ENCODE peak calls at places on chromosomes 2 and 18, in eight cellular contexts. D, V, Q, F, Z, U, E and B are unnamed samples.

GRCh38 chr2:167471332-167471731 is 583.1 kb downstream of the XIRP2 start:
- DNase-seq in D (no peak), V (no peak), Q (no peak), F (no peak), Z (no peak), U (no peak), E (no peak), B (no peak)

GRCh38 chr2:85712261-85712660 is 18.1 kb downstream of the GNLY start:
- DNase-seq in D (no peak), V (no peak), Q (no peak), F (no peak), Z (peak; percentile 38), U (peak; percentile 57), E (no peak), B (no peak)

GRCh38 chr2:200471324-200471848 is 38.5 kb downstream of the KCTD18 start:
- DNase-seq in D (no peak), V (no peak), Q (no peak), F (peak; percentile 28), Z (no peak), U (no peak), E (peak; percentile 44), B (peak; percentile 18)

GRCh38 chr2:105510761-105511669 is 112.2 kb upstream of the FHL2 start:
- DNase-seq in D (no peak), V (no peak), Q (no peak), F (no peak), Z (no peak), U (no peak), E (no peak), B (peak; percentile 67)

GRCh38 chr2:217858519-217859466 is 144.0 kb downstream of the TNS1 start:
- DNase-seq in D (peak; percentile 51), V (peak; percentile 63), Q (peak; percentile 80), F (peak; percentile 46), Z (peak; percentile 88), U (peak; percentile 79), E (peak; percentile 89), B (no peak)

GRCh38 chr18:3183103-3183717 is 36.6 kb downstream of the MYOM1 start:
- DNase-seq in D (no peak), V (no peak), Q (no peak), F (no peak), Z (no peak), U (peak; percentile 22), E (no peak), B (no peak)

GRCh38 chr2:28348921-28349320 is 43.7 kb upstream of the FOSL2 start:
- DNase-seq in D (no peak), V (no peak), Q (no peak), F (no peak), Z (no peak), U (no peak), E (no peak), B (no peak)

GRCh38 chr2:71151620-71152019 is 21.2 kb downstream of the MPHOSPH10 start:
- DNase-seq in D (no peak), V (no peak), Q (no peak), F (no peak), Z (no peak), U (no peak), E (no peak), B (no peak)

GRCh38 chr2:15786901-15787300 is 153.4 kb upstream of the MYCN start:
- DNase-seq in D (no peak), V (no peak), Q (no peak), F (no peak), Z (no peak), U (no peak), E (no peak), B (no peak)

GRCh38 chr18:76573325-76574025 is 78.4 kb upstream of the ZNF516 start:
- DNase-seq in D (no peak), V (no peak), Q (peak; percentile 40), F (no peak), Z (no peak), U (no peak), E (no peak), B (peak; percentile 97)

GRCh38 chr2:100606332-100606731 is 43.5 kb downstream of the PDCL3 start:
- DNase-seq in D (no peak), V (no peak), Q (no peak), F (no peak), Z (no peak), U (no peak), E (no peak), B (no peak)

GRCh38 chr2:109202486-109202885 is 73.5 kb downstream of the SH3RF3 start:
- DNase-seq in D (no peak), V (no peak), Q (no peak), F (no peak), Z (no peak), U (no peak), E (no peak), B (no peak)

GRCh38 chr2:3626817-3627499 is 31.0 kb upstream of the ALLC start:
- DNase-seq in D (no peak), V (no peak), Q (no peak), F (no peak), Z (no peak), U (no peak), E (no peak), B (no peak)

GRCh38 chr2:193966590-193966989 is 1690.4 kb upstream of the SLC39A10 start:
- DNase-seq in D (no peak), V (no peak), Q (no peak), F (no peak), Z (no peak), U (no peak), E (no peak), B (peak; percentile 78)

GRCh38 chr18:13369756-13370510 is 151.4 kb downstream of the LDLRAD4 start:
- DNase-seq in D (no peak), V (peak; percentile 68), Q (no peak), F (peak; percentile 76), Z (no peak), U (peak; percentile 59), E (no peak), B (no peak)

GRCh38 chr18:77234504-77235365 is 14.9 kb upstream of the GALR1 start:
- DNase-seq in D (no peak), V (no peak), Q (no peak), F (no peak), Z (no peak), U (peak; percentile 39), E (no peak), B (no peak)

GRCh38 chr2:9897331-9897737 is 54.1 kb downstream of the TAF1B start:
- DNase-seq in D (peak; percentile 45), V (peak; percentile 81), Q (peak; percentile 88), F (peak; percentile 51), Z (peak; percentile 41), U (no peak), E (no peak), B (peak; percentile 100)

GRCh38 chr2:31082002-31082401 is 56.2 kb downstream of the GALNT14 start:
- DNase-seq in D (no peak), V (no peak), Q (no peak), F (no peak), Z (no peak), U (no peak), E (no peak), B (no peak)

GRCh38 chr2:31078579-31079105 is 59.6 kb downstream of the GALNT14 start:
- DNase-seq in D (no peak), V (no peak), Q (no peak), F (no peak), Z (no peak), U (no peak), E (no peak), B (peak; percentile 55)

GRCh38 chr2:31081497-31081896 is 56.7 kb downstream of the GALNT14 start:
- DNase-seq in D (no peak), V (no peak), Q (no peak), F (no peak), Z (no peak), U (no peak), E (no peak), B (peak; percentile 30)

GRCh38 chr2:31080361-31080760 is 57.9 kb downstream of the GALNT14 start:
- DNase-seq in D (no peak), V (no peak), Q (no peak), F (no peak), Z (no peak), U (no peak), E (no peak), B (no peak)

GRCh38 chr2:31079665-31080064 is 58.6 kb downstream of the GALNT14 start:
- DNase-seq in D (no peak), V (no peak), Q (no peak), F (no peak), Z (no peak), U (no peak), E (peak; percentile 54), B (no peak)
- TF ChIP-seq CTCF in D (no peak), V (no peak), Q (no peak), F (no peak), Z (peak; percentile 28), U (no peak), E (peak; percentile 73), B (peak; percentile 3)

GRCh38 chr2:176111891-176112374 is 4.6 kb upstream of the HOXD10 start:
- DNase-seq in D (no peak), V (no peak), Q (no peak), F (no peak), Z (no peak), U (peak; percentile 50), E (no peak), B (no peak)

GRCh38 chr2:176112375-176113302 is 3.9 kb upstream of the HOXD10 start:
- DNase-seq in D (no peak), V (no peak), Q (no peak), F (no peak), Z (no peak), U (peak; percentile 33), E (no peak), B (no peak)

GRCh38 chr2:176115883-176116813 is at the start of gene HOXD10:
- DNase-seq in D (no peak), V (peak; percentile 66), Q (no peak), F (peak; percentile 75), Z (no peak), U (peak; percentile 81), E (peak; percentile 54), B (no peak)

GRCh38 chr2:176114930-176115625 is 1.5 kb upstream of the HOXD10 start:
- DNase-seq in D (no peak), V (no peak), Q (no peak), F (no peak), Z (no peak), U (no peak), E (no peak), B (no peak)

GRCh38 chr2:176114120-176114929 is 2.3 kb upstream of the HOXD10 start:
- DNase-seq in D (no peak), V (no peak), Q (no peak), F (no peak), Z (no peak), U (peak; percentile 47), E (no peak), B (no peak)
- H3K27me3 ChIP-seq in D (no peaks in the 10 kb centered on the region), V (peaks cover 17% of the 10 kb centered on the region), Q (no peaks in the 10 kb centered on the region), F (peaks cover 100% of the 10 kb centered on the region), Z (peaks cover 100% of the 10 kb centered on the region), U (peaks cover 2% of the 10 kb centered on the region), E (peaks cover 99% of the 10 kb centered on the region), B (peaks cover 86% of the 10 kb centered on the region)

GRCh38 chr18:27175914-27176313 is 9.2 kb downstream of the CHST9 start:
- DNase-seq in D (no peak), V (no peak), Q (no peak), F (no peak), Z (no peak), U (no peak), E (no peak), B (no peak)
- H3K4me3 ChIP-seq in D (no peak overlapping the region), V (no peak overlapping the region), Q (no peak overlapping the region), F (no peak overlapping the region), Z (no peak overlapping the region), U (no peak overlapping the region), E (no peak overlapping the region), B (no peak overlapping the region)

DNA sequence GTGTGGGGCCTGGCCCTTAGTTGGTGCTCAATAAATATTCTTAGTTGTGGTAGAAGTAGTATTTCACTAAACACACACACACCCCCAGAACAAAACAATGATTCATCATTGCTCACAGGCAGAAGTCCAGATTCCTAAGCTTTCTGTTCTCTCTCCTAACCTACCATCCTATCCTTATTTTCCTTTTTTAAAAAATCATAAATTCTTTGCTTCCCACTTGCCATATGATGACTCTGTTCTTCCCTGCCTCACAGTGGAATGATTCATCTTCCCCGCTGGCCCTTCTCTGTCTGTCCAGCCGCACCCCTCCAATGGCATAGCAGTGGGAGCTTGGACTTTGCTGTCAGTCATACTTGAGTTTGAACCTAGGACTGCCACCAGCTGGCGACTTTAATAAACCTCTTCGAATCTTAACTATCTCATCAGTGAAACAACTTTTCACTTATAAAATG is 5.2 kb downstream of the EML6 start:
- DNase-seq in D (no peak), V (no peak), Q (no peak), F (no peak), Z (no peak), U (no peak), E (no peak), B (peak; percentile 93)
- TF ChIP-seq CTCF in D (no peak), V (no peak), Q (no peak), F (no peak), Z (no peak), U (no peak), E (no peak), B (no peak)